ENCODE peak calls at places on chromosomes 13 and 19, in eight cellular contexts. One of them, this sample, is unnamed.

GRCh38 chr19:52237771-52238400 is 31.5 kb upstream of the ZNF766 start:
- DNase-seq in H1: no peak
- DNase-seq in breast epithelium: peak; percentile 46
- DNase-seq in Panc1: peak; percentile 47
- DNase-seq in SK-N-MC: peak; percentile 12
- DNase-seq in stomach: peak; percentile 59
- DNase-seq in HL-60: peak; percentile 21
- DNase-seq in SK-N-SH: peak; percentile 44
- DNase-seq in this sample: no peak

GRCh38 chr13:37617162-37617561 is 18.6 kb upstream of the POSTN start:
- DNase-seq in H1: no peak
- DNase-seq in breast epithelium: no peak
- DNase-seq in Panc1: no peak
- DNase-seq in SK-N-MC: no peak
- DNase-seq in stomach: no peak
- DNase-seq in HL-60: no peak
- DNase-seq in SK-N-SH: no peak
- DNase-seq in this sample: no peak

GRCh38 chr13:32883501-32883900 is 132.7 kb upstream of the KL start:
- DNase-seq in H1: no peak
- DNase-seq in breast epithelium: no peak
- DNase-seq in Panc1: no peak
- DNase-seq in SK-N-MC: peak; percentile 60
- DNase-seq in stomach: no peak
- DNase-seq in HL-60: no peak
- DNase-seq in SK-N-SH: peak; percentile 37
- DNase-seq in this sample: peak; percentile 34

GRCh38 chr19:56015756-56016155 is 29.2 kb downstream of the NLRP5 start:
- DNase-seq in H1: no peak
- DNase-seq in breast epithelium: no peak
- DNase-seq in Panc1: no peak
- DNase-seq in SK-N-MC: peak; percentile 6
- DNase-seq in stomach: no peak
- DNase-seq in HL-60: no peak
- DNase-seq in SK-N-SH: no peak
- DNase-seq in this sample: no peak

GRCh38 chr13:94550030-94550738 is 45.8 kb downstream of the TGDS start:
- DNase-seq in H1: no peak
- DNase-seq in breast epithelium: peak; percentile 18
- DNase-seq in Panc1: peak; percentile 5
- DNase-seq in SK-N-MC: no peak
- DNase-seq in stomach: peak; percentile 39
- DNase-seq in HL-60: peak; percentile 2
- DNase-seq in SK-N-SH: no peak
- DNase-seq in this sample: no peak

GRCh38 chr19:51479531-51480331 is 1.4 kb downstream of the CEACAM18 start:
- DNase-seq in H1: no peak
- DNase-seq in breast epithelium: no peak
- DNase-seq in Panc1: no peak
- DNase-seq in SK-N-MC: no peak
- DNase-seq in stomach: no peak
- DNase-seq in HL-60: no peak
- DNase-seq in SK-N-SH: no peak
- DNase-seq in this sample: no peak

GRCh38 chr13:59061621-59062020 is 1102.1 kb downstream of the DIAPH3 start:
- DNase-seq in H1: no peak
- DNase-seq in breast epithelium: no peak
- DNase-seq in Panc1: no peak
- DNase-seq in SK-N-MC: no peak
- DNase-seq in stomach: no peak
- DNase-seq in HL-60: no peak
- DNase-seq in SK-N-SH: no peak
- DNase-seq in this sample: no peak

GRCh38 chr13:42876270-42876714 is 94.9 kb downstream of the FAM216B start:
- DNase-seq in H1: peak; percentile 33
- DNase-seq in breast epithelium: no peak
- DNase-seq in Panc1: no peak
- DNase-seq in SK-N-MC: no peak
- DNase-seq in stomach: no peak
- DNase-seq in HL-60: no peak
- DNase-seq in SK-N-SH: no peak
- DNase-seq in this sample: no peak

GRCh38 chr13:48231080-48231479 is 1.9 kb upstream of the ITM2B start:
- DNase-seq in H1: no peak
- DNase-seq in breast epithelium: no peak
- DNase-seq in Panc1: no peak
- DNase-seq in SK-N-MC: no peak
- DNase-seq in stomach: no peak
- DNase-seq in HL-60: no peak
- DNase-seq in SK-N-SH: no peak
- DNase-seq in this sample: no peak

GRCh38 chr19:3123088-3123721 is 12.6 kb upstream of the GNA15 start:
- DNase-seq in H1: no peak
- DNase-seq in breast epithelium: no peak
- DNase-seq in Panc1: no peak
- DNase-seq in SK-N-MC: no peak
- DNase-seq in stomach: no peak
- DNase-seq in HL-60: no peak
- DNase-seq in SK-N-SH: no peak
- DNase-seq in this sample: no peak

DNA sequence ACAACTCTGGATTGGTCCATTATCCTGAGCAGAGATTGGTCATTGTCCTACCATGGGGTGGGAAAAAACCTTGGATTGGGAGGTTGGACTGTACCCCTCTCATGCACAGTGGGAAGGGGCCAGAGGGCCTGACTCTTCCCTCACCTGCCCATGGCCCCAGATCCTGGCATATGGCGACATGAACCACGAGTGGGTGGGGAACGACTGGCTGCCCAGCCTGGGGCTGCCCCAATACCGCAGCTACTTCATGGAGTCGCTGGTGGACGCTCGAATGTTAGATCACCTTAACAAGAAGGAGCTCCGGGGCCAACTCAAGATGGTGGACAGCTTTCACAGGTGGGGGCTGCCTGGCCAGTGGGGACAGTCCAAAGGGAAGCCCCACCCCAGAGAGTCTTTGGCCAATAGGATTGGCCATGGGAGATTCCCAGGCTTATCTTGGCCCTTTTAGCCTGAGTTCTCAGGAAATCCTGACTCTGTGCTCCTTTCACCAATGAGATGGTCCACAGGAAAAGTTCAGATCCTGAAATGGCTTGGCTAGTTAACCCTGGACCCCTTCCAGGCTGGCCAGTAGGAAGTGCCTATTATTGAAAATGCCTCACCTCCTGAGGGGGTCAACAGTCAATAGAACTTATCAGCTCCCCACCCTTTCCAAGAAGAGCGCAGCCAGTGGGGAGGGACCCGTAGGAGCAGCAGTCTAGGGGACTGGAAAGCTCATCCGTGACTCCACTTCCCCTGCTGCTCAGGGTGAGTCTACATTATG is 7.1 kb downstream of the HRC start:
- DNase-seq in H1: no peak
- DNase-seq in breast epithelium: no peak
- DNase-seq in Panc1: no peak
- DNase-seq in SK-N-MC: no peak
- DNase-seq in stomach: no peak
- DNase-seq in HL-60: no peak
- DNase-seq in SK-N-SH: no peak
- DNase-seq in this sample: no peak
- H3K4me3 ChIP-seq in H1: peak overlapping the region; percentile 91
- H3K4me3 ChIP-seq in breast epithelium: peak overlapping the region; percentile 68
- H3K4me3 ChIP-seq in Panc1: no peak overlapping the region
- H3K4me3 ChIP-seq in SK-N-MC: no peak overlapping the region
- H3K4me3 ChIP-seq in stomach: peak overlapping the region; percentile 66
- H3K4me3 ChIP-seq in HL-60: no peak overlapping the region
- H3K4me3 ChIP-seq in SK-N-SH: no peak overlapping the region
- H3K4me3 ChIP-seq in this sample: peak overlapping the region; percentile 84

GRCh38 chr19:47020992-47021496 is 1.4 kb downstream of the NPAS1 start:
- DNase-seq in H1: no peak
- DNase-seq in breast epithelium: no peak
- DNase-seq in Panc1: no peak
- DNase-seq in SK-N-MC: no peak
- DNase-seq in stomach: no peak
- DNase-seq in HL-60: no peak
- DNase-seq in SK-N-SH: peak; percentile 65
- DNase-seq in this sample: no peak

GRCh38 chr19:47022541-47023447 is 3.2 kb downstream of the NPAS1 start:
- DNase-seq in H1: no peak
- DNase-seq in breast epithelium: no peak
- DNase-seq in Panc1: no peak
- DNase-seq in SK-N-MC: no peak
- DNase-seq in stomach: no peak
- DNase-seq in HL-60: no peak
- DNase-seq in SK-N-SH: no peak
- DNase-seq in this sample: no peak

GRCh38 chr19:47021536-47022139 is 2.0 kb downstream of the NPAS1 start:
- DNase-seq in H1: no peak
- DNase-seq in breast epithelium: no peak
- DNase-seq in Panc1: no peak
- DNase-seq in SK-N-MC: no peak
- DNase-seq in stomach: no peak
- DNase-seq in HL-60: no peak
- DNase-seq in SK-N-SH: peak; percentile 69
- DNase-seq in this sample: no peak

GRCh38 chr19:47023448-47023794 is 3.8 kb downstream of the NPAS1 start:
- DNase-seq in H1: no peak
- DNase-seq in breast epithelium: no peak
- DNase-seq in Panc1: no peak
- DNase-seq in SK-N-MC: no peak
- DNase-seq in stomach: no peak
- DNase-seq in HL-60: no peak
- DNase-seq in SK-N-SH: no peak
- DNase-seq in this sample: no peak

GRCh38 chr19:47022140-47022536 is 2.5 kb downstream of the NPAS1 start:
- DNase-seq in H1: no peak
- DNase-seq in breast epithelium: no peak
- DNase-seq in Panc1: no peak
- DNase-seq in SK-N-MC: no peak
- DNase-seq in stomach: no peak
- DNase-seq in HL-60: no peak
- DNase-seq in SK-N-SH: no peak
- DNase-seq in this sample: no peak
- TF ChIP-seq POLR2AphosphoS5 in H1: no peak
- TF ChIP-seq POLR2AphosphoS5 in breast epithelium: no peak
- TF ChIP-seq POLR2AphosphoS5 in Panc1: no peak
- TF ChIP-seq POLR2AphosphoS5 in SK-N-MC: no peak
- TF ChIP-seq POLR2AphosphoS5 in stomach: no peak
- TF ChIP-seq POLR2AphosphoS5 in HL-60: no peak
- TF ChIP-seq POLR2AphosphoS5 in SK-N-SH: no peak
- TF ChIP-seq POLR2AphosphoS5 in this sample: no peak

GRCh38 chr13:113835461-113836274 is 28.2 kb downstream of the GAS6 start:
- DNase-seq in H1: no peak
- DNase-seq in breast epithelium: no peak
- DNase-seq in Panc1: no peak
- DNase-seq in SK-N-MC: no peak
- DNase-seq in stomach: no peak
- DNase-seq in HL-60: no peak
- DNase-seq in SK-N-SH: peak; percentile 56
- DNase-seq in this sample: no peak

GRCh38 chr13:113838711-113839201 is 25.1 kb downstream of the GAS6 start:
- DNase-seq in H1: no peak
- DNase-seq in breast epithelium: no peak
- DNase-seq in Panc1: no peak
- DNase-seq in SK-N-MC: no peak
- DNase-seq in stomach: no peak
- DNase-seq in HL-60: no peak
- DNase-seq in SK-N-SH: no peak
- DNase-seq in this sample: no peak

GRCh38 chr13:113836917-113837553 is 26.8 kb downstream of the GAS6 start:
- DNase-seq in H1: no peak
- DNase-seq in breast epithelium: peak; percentile 90
- DNase-seq in Panc1: no peak
- DNase-seq in SK-N-MC: no peak
- DNase-seq in stomach: peak; percentile 66
- DNase-seq in HL-60: no peak
- DNase-seq in SK-N-SH: peak; percentile 61
- DNase-seq in this sample: no peak

GRCh38 chr13:113839536-113840204 is 24.2 kb downstream of the GAS6 start:
- DNase-seq in H1: no peak
- DNase-seq in breast epithelium: no peak
- DNase-seq in Panc1: no peak
- DNase-seq in SK-N-MC: no peak
- DNase-seq in stomach: peak; percentile 81
- DNase-seq in HL-60: no peak
- DNase-seq in SK-N-SH: no peak
- DNase-seq in this sample: no peak

DNA sequence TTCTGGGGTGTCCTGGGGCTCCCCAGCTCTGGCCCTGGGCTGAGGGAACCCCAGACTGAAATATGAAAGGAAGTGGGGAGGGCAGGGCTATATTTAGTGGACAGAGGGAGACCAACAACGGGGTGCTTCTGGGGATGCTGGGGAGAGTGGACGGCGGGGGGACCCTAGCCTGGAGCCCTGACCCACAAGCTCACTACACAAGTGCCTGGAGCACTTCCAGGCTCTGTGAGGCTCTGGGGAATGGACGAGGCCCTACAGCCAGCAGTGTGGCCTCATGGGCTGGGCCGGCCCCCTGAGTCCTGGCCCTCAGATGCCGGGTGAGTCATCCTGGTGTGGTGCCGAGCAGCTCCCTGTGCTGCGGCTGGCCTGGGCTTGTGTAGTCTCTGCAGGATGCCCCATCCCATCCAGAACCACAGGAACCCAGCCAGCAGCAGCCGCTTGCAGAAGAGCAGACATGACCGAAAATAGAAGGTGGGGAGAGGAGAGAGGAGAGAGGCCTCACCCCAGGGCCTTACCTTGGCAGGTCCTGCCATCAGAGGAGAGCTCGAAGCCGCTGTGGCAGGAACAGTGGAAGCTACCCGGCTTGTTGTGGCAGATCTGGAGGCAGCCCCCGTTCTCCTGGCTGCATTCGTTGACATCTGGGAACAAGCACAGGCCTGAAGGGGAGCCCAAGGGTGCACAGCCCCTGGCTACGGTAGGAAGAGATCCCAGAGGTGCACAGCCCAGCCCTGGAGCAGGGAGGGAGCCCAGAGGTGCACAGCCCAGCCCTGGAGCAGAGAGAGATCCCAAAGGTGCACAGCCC is 26.1 kb downstream of the GAS6 start:
- DNase-seq in H1: no peak
- DNase-seq in breast epithelium: peak; percentile 96
- DNase-seq in Panc1: no peak
- DNase-seq in SK-N-MC: no peak
- DNase-seq in stomach: peak; percentile 89
- DNase-seq in HL-60: no peak
- DNase-seq in SK-N-SH: peak; percentile 84
- DNase-seq in this sample: no peak
- H3K4me3 ChIP-seq in H1: no peak overlapping the region
- H3K4me3 ChIP-seq in breast epithelium: no peak overlapping the region
- H3K4me3 ChIP-seq in Panc1: peak overlapping the region; percentile 34
- H3K4me3 ChIP-seq in SK-N-MC: no peak overlapping the region
- H3K4me3 ChIP-seq in stomach: peak overlapping the region; percentile 28
- H3K4me3 ChIP-seq in HL-60: no peak overlapping the region
- H3K4me3 ChIP-seq in SK-N-SH: peak overlapping the region; percentile 64
- H3K4me3 ChIP-seq in this sample: peak overlapping the region; percentile 40

DNA sequence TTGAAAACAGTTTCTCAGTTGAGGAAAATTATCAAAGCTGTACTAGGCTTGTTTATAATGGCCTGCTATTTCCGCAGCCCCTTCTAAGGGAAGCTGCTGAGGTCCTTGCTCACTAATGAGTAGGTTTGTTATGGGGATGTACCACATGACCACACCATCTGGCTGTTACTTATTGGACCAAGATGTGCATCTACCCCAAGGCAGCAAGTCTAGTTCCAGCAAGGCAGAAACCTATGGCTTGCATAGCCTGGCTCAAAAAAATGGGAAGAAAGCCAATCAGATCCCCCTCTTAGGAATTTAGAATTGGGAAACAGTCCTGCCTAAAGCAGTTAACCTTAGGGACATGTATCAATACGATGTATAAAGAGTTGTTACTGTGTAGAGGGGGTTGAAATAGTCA is 186.5 kb upstream of the SPRY2 start:
- DNase-seq in H1: no peak
- DNase-seq in breast epithelium: no peak
- DNase-seq in Panc1: no peak
- DNase-seq in SK-N-MC: no peak
- DNase-seq in stomach: no peak
- DNase-seq in HL-60: no peak
- DNase-seq in SK-N-SH: peak; percentile 46
- DNase-seq in this sample: no peak
- TF ChIP-seq POLR2AphosphoS5 in H1: no peak
- TF ChIP-seq POLR2AphosphoS5 in breast epithelium: no peak
- TF ChIP-seq POLR2AphosphoS5 in Panc1: no peak
- TF ChIP-seq POLR2AphosphoS5 in SK-N-MC: no peak
- TF ChIP-seq POLR2AphosphoS5 in stomach: no peak
- TF ChIP-seq POLR2AphosphoS5 in HL-60: no peak
- TF ChIP-seq POLR2AphosphoS5 in SK-N-SH: no peak
- TF ChIP-seq POLR2AphosphoS5 in this sample: no peak

This sample was measured in vagina.